ENCODE peak calls at places on chromosome 22, in five cellular contexts. One of them, this sample, is unnamed.

GRCh38 chr22:50010676-50011446 is 1.7 kb downstream of the IL17REL start:
- DNase-seq in neural crest cell: no peak
- DNase-seq in H9: peak; percentile 32
- DNase-seq in RWPE1: no peak
- DNase-seq in HFFc6: no peak
- DNase-seq in this sample: no peak

GRCh38 chr22:19291218-19291579 is 320 bp downstream of the CLTCL1 start:
- DNase-seq in HFFc6: peak; percentile 8
- DNase-seq in neural crest cell: peak; percentile 29
- DNase-seq in H9: peak; percentile 32
- DNase-seq in RWPE1: no peak
- DNase-seq in this sample: no peak

GRCh38 chr22:49962751-49963646 is 2.4 kb downstream of the PIM3 start:
- DNase-seq in HFFc6: no peak
- DNase-seq in H9: peak; percentile 26
- DNase-seq in neural crest cell: no peak
- DNase-seq in RWPE1: no peak
- DNase-seq in this sample: peak; percentile 30

GRCh38 chr22:35425546-35425945 is 25.6 kb downstream of the MCM5 start:
- DNase-seq in H9: no peak
- DNase-seq in RWPE1: no peak
- DNase-seq in HFFc6: no peak
- DNase-seq in neural crest cell: no peak
- DNase-seq in this sample: no peak

GRCh38 chr22:41524809-41525449 is 19.3 kb downstream of the POLR3H start:
- DNase-seq in H9: no peak
- DNase-seq in HFFc6: no peak
- DNase-seq in RWPE1: no peak
- DNase-seq in neural crest cell: no peak
- DNase-seq in this sample: peak; percentile 63

GRCh38 chr22:42697542-42698013 is 23.1 kb downstream of the A4GALT start:
- DNase-seq in RWPE1: peak; percentile 68
- DNase-seq in H9: no peak
- DNase-seq in HFFc6: peak; percentile 89
- DNase-seq in neural crest cell: no peak
- DNase-seq in this sample: no peak

GRCh38 chr22:29750559-29750958 is 16.2 kb downstream of the ZMAT5 start:
- DNase-seq in HFFc6: no peak
- DNase-seq in H9: no peak
- DNase-seq in RWPE1: no peak
- DNase-seq in neural crest cell: no peak
- DNase-seq in this sample: no peak

GRCh38 chr22:35551549-35552177 is 11.0 kb downstream of the RASD2 start:
- DNase-seq in HFFc6: no peak
- DNase-seq in H9: no peak
- DNase-seq in RWPE1: no peak
- DNase-seq in neural crest cell: no peak
- DNase-seq in this sample: no peak

GRCh38 chr22:41305646-41306045 is 4.3 kb downstream of the ZC3H7B start:
- DNase-seq in H9: no peak
- DNase-seq in RWPE1: peak; percentile 71
- DNase-seq in neural crest cell: no peak
- DNase-seq in HFFc6: peak; percentile 87
- DNase-seq in this sample: no peak

GRCh38 chr22:25364281-25364680 is 144.8 kb downstream of the CRYBB2 start:
- DNase-seq in HFFc6: no peak
- DNase-seq in RWPE1: no peak
- DNase-seq in neural crest cell: no peak
- DNase-seq in H9: no peak
- DNase-seq in this sample: no peak

GRCh38 chr22:45831394-45831793 is 145.6 kb downstream of the WNT7B start:
- DNase-seq in H9: no peak
- DNase-seq in RWPE1: peak; percentile 4
- DNase-seq in neural crest cell: no peak
- DNase-seq in HFFc6: peak; percentile 13
- DNase-seq in this sample: no peak
- TF ChIP-seq CTCF in H9: peak; percentile 40
- TF ChIP-seq CTCF in RWPE1: no peak
- TF ChIP-seq CTCF in neural crest cell: no peak
- TF ChIP-seq CTCF in HFFc6: peak; percentile 64
- TF ChIP-seq CTCF in this sample: peak; percentile 29

GRCh38 chr22:38062782-38063181 is 5.6 kb downstream of the PICK1 start:
- DNase-seq in neural crest cell: no peak
- DNase-seq in HFFc6: no peak
- DNase-seq in H9: no peak
- DNase-seq in RWPE1: no peak
- DNase-seq in this sample: peak; percentile 59

GRCh38 chr22:38051261-38051660 is 5.9 kb upstream of the PICK1 start:
- DNase-seq in H9: no peak
- DNase-seq in neural crest cell: no peak
- DNase-seq in RWPE1: no peak
- DNase-seq in HFFc6: no peak
- DNase-seq in this sample: no peak

GRCh38 chr22:38051900-38052862 is 5.0 kb upstream of the PICK1 start:
- DNase-seq in RWPE1: peak; percentile 74
- DNase-seq in H9: peak; percentile 95
- DNase-seq in neural crest cell: peak; percentile 82
- DNase-seq in HFFc6: peak; percentile 33
- DNase-seq in this sample: peak; percentile 88

DNA sequence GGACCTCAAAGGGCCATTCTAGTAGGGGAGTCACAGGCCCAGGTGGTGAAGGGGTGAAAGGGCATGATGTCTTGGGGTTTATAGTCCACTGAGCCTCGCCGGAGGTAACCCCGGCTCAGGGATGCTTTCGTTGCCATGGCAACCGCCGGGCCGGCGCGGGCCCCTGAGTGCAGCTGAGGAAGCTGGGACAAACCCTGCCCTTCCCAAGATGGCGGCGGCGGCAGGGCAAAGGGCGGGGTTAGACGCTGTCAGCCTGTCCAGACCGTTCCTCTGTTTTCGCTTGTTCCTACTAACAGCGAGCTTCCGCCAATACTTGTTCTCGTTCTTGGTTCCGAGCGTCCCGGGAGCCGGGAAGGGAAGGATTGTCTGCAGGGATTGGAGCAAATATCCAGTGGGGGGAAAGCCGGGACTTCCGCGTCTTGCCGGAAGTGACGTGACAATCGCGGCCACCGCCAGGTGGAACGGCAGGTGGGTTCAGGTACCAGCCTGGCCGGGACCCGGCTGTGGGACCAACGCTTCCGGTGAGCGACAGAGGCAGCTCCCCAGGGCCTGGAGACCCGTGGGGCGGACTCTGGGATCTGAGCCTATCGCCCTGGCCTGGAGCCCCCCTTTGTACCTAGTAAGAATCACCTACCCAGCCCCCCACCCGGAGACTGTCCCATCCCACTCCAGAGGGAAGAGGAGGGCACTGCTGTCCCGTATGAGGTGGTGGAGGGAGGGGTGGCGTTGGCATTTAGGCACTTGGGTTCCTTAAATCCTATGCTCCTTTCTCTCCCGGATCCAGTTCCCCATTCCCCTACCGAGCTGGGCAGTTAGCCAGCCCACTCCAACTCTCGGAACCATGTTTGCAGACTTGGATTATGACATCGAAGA is at the start of gene PICK1:
- DNase-seq in neural crest cell: peak; percentile 74
- DNase-seq in RWPE1: peak; percentile 89
- DNase-seq in H9: peak; percentile 94
- DNase-seq in HFFc6: peak; percentile 82
- DNase-seq in this sample: peak; percentile 81
- TF ChIP-seq CTCF in neural crest cell: no peak
- TF ChIP-seq CTCF in RWPE1: no peak
- TF ChIP-seq CTCF in H9: peak; percentile 11
- TF ChIP-seq CTCF in HFFc6: no peak
- TF ChIP-seq CTCF in this sample: no peak

GRCh38 chr22:23751441-23751996 is 607 bp upstream of the ZNF70 start:
- DNase-seq in neural crest cell: no peak
- DNase-seq in RWPE1: peak; percentile 25
- DNase-seq in HFFc6: no peak
- DNase-seq in H9: peak; percentile 60
- DNase-seq in this sample: no peak

GRCh38 chr22:23749747-23750373 is 1.1 kb downstream of the ZNF70 start:
- DNase-seq in RWPE1: no peak
- DNase-seq in H9: no peak
- DNase-seq in HFFc6: no peak
- DNase-seq in neural crest cell: no peak
- DNase-seq in this sample: no peak

GRCh38 chr22:23752090-23752691 is 1.3 kb upstream of the ZNF70 start:
- DNase-seq in H9: no peak
- DNase-seq in neural crest cell: no peak
- DNase-seq in HFFc6: no peak
- DNase-seq in RWPE1: no peak
- DNase-seq in this sample: no peak

GRCh38 chr22:23750374-23750743 is 553 bp downstream of the ZNF70 start:
- DNase-seq in HFFc6: no peak
- DNase-seq in H9: no peak
- DNase-seq in RWPE1: no peak
- DNase-seq in neural crest cell: no peak
- DNase-seq in this sample: no peak

GRCh38 chr22:23750744-23751440 is at the start of gene ZNF70:
- DNase-seq in HFFc6: peak; percentile 37
- DNase-seq in neural crest cell: peak; percentile 74
- DNase-seq in RWPE1: peak; percentile 80
- DNase-seq in H9: peak; percentile 96
- DNase-seq in this sample: peak; percentile 90
- TF ChIP-seq CTCF in HFFc6: peak; percentile 58
- TF ChIP-seq CTCF in neural crest cell: peak; percentile 37
- TF ChIP-seq CTCF in RWPE1: no peak
- TF ChIP-seq CTCF in H9: no peak
- TF ChIP-seq CTCF in this sample: no peak

DNA sequence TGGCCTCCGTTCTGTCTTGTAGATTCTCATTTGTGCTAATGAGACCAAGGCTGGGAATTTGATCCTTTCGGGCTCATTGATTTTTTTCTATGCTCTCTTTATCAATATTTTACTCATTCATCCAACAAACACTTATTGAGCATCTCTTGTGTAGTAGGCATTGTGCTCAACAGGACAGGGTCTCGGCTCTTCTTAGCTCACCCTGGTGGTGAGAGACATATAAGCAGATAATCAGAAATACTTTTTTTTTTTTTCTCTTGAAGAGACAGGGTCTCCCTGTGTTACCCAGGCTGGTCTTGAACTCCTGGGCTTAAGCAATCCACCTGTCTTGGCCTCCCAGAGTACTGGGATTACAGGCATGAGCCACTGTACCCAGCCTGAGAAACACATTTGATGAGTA is 48.0 kb upstream of the SLC5A1 start:
- DNase-seq in HFFc6: no peak
- DNase-seq in RWPE1: no peak
- DNase-seq in neural crest cell: no peak
- DNase-seq in H9: no peak
- DNase-seq in this sample: no peak
- TF ChIP-seq CTCF in HFFc6: peak; percentile 56
- TF ChIP-seq CTCF in RWPE1: no peak
- TF ChIP-seq CTCF in neural crest cell: peak; percentile 50
- TF ChIP-seq CTCF in H9: peak; percentile 63
- TF ChIP-seq CTCF in this sample: no peak

GRCh38 chr22:37636186-37636948 is 3.1 kb upstream of the SH3BP1 start:
- DNase-seq in neural crest cell: no peak
- DNase-seq in H9: no peak
- DNase-seq in HFFc6: peak; percentile 80
- DNase-seq in RWPE1: no peak
- DNase-seq in this sample: no peak
- TF ChIP-seq CTCF in neural crest cell: no peak
- TF ChIP-seq CTCF in H9: peak; percentile 45
- TF ChIP-seq CTCF in HFFc6: peak; percentile 65
- TF ChIP-seq CTCF in RWPE1: no peak
- TF ChIP-seq CTCF in this sample: no peak

GRCh38 chr22:32237905-32238304 is 17.2 kb downstream of the SLC5A4 start:
- DNase-seq in H9: no peak
- DNase-seq in HFFc6: no peak
- DNase-seq in neural crest cell: no peak
- DNase-seq in RWPE1: no peak
- DNase-seq in this sample: no peak

GRCh38 chr22:32244547-32244946 is 10.6 kb downstream of the SLC5A4 start:
- DNase-seq in RWPE1: no peak
- DNase-seq in neural crest cell: no peak
- DNase-seq in HFFc6: no peak
- DNase-seq in H9: no peak
- DNase-seq in this sample: no peak

GRCh38 chr22:32245042-32245441 is 10.1 kb downstream of the SLC5A4 start:
- DNase-seq in HFFc6: no peak
- DNase-seq in neural crest cell: no peak
- DNase-seq in RWPE1: no peak
- DNase-seq in H9: no peak
- DNase-seq in this sample: no peak

GRCh38 chr22:32237021-32237420 is 18.1 kb downstream of the SLC5A4 start:
- DNase-seq in H9: no peak
- DNase-seq in HFFc6: no peak
- DNase-seq in neural crest cell: no peak
- DNase-seq in RWPE1: no peak
- DNase-seq in this sample: no peak

DNA sequence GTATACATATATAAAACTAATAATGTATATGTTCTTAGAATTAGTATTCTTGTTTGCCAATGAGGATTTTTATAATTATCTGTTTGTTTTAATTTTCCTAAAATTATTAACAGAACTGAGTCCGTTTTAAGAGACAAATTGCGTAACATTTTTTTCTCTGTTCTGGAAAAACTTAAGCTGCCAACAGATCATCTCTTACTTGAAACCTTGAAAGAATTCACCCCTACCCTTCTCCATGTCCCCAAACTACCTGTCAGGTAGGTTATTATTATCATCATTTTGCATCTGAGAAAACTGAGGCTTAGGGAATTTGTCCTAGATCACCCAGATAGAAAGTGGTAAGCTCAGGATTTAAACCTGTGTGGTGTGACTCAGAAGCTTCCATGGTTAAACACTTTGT is 14.7 kb downstream of the SLC5A4 start:
- DNase-seq in neural crest cell: no peak
- DNase-seq in HFFc6: no peak
- DNase-seq in H9: no peak
- DNase-seq in RWPE1: no peak
- DNase-seq in this sample: no peak
- TF ChIP-seq CTCF in neural crest cell: no peak
- TF ChIP-seq CTCF in HFFc6: no peak
- TF ChIP-seq CTCF in H9: no peak
- TF ChIP-seq CTCF in RWPE1: no peak
- TF ChIP-seq CTCF in this sample: no peak

DNA sequence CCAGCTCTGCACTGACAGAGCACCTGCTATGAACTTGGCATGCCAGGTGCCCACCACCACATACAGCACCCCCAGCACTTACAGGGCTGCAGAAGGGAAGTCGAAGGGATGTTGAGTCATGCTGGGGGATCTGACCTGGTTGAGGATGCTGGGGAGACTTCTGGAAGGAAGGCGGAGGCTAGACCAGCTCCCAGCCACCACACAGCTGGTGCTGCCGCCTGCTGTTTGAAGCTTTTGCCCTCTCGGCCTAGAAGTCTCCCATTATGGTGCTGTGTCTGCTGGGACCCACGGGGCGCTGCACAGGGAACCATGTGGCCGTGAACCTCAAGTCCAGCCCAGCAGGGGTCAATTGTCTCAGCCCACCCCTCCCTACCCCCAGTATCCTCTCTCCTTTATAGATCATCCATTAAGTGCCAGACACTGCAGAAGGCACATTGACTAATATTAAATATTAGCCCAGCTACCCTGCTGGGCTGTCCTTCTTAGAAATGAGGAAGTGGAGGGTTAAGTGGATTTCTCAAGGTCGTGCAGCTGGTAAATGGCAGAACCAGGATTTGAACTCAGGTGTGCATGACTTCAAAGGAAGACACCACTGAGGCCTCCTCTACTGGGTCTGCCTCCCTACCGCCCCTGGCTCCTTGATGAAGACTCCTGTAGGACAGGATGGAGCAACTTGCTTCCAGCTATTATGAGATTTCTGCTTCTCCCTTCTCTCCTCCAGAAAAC is 49.7 kb downstream of the CYTH4 start:
- DNase-seq in neural crest cell: no peak
- DNase-seq in HFFc6: no peak
- DNase-seq in RWPE1: no peak
- DNase-seq in H9: no peak
- DNase-seq in this sample: no peak
- TF ChIP-seq CTCF in neural crest cell: no peak
- TF ChIP-seq CTCF in HFFc6: peak; percentile 52
- TF ChIP-seq CTCF in RWPE1: no peak
- TF ChIP-seq CTCF in H9: no peak
- TF ChIP-seq CTCF in this sample: no peak